ENCODE peak calls at places on chromosomes 5 and 9, in eight cellular contexts. R, N, W, M, S, Z, B and I are unnamed samples.

GRCh38 chr9:129182122-129182521 is 4.1 kb upstream of the IER5L start:
- DNase-seq in R (no peak), N (no peak), W (no peak), M (no peak), S (no peak), Z (no peak), B (no peak), I (no peak)

GRCh38 chr5:161751265-161751664 is 65.7 kb downstream of the GABRA6 start:
- DNase-seq in R (no peak), N (no peak), W (no peak), M (no peak), S (no peak), Z (peak), B (no peak), I (no peak)

GRCh38 chr5:133400831-133401351 is 211.4 kb downstream of the FSTL4 start:
- DNase-seq in R (no peak), N (no peak), W (no peak), M (no peak), S (no peak), Z (no peak), B (no peak), I (no peak)

GRCh38 chr9:115164511-115164974 is 46.6 kb upstream of the TNC start:
- DNase-seq in R (peak), N (peak), W (no peak), M (peak), S (no peak), Z (no peak), B (no peak), I (no peak)

GRCh38 chr9:88219601-88220000 is 81.3 kb upstream of the SPATA31C2 start:
- DNase-seq in R (no peak), N (no peak), W (no peak), M (no peak), S (no peak), Z (no peak), B (no peak), I (no peak)

GRCh38 chr9:26723486-26723885 is 169.1 kb downstream of the CAAP1 start:
- DNase-seq in R (peak), N (peak), W (no peak), M (peak), S (no peak), Z (peak), B (no peak), I (no peak)

GRCh38 chr9:121736964-121737462 is 85.6 kb downstream of the DAB2IP start:
- DNase-seq in R (peak), N (no peak), W (peak), M (no peak), S (no peak), Z (no peak), B (no peak), I (no peak)

GRCh38 chr9:21856301-21857094 is 54.1 kb downstream of the MTAP start:
- DNase-seq in R (no peak), N (no peak), W (no peak), M (no peak), S (no peak), Z (no peak), B (no peak), I (no peak)

GRCh38 chr9:36946653-36947052 is 87.4 kb downstream of the PAX5 start:
- DNase-seq in R (no peak), N (no peak), W (no peak), M (no peak), S (no peak), Z (no peak), B (no peak), I (no peak)

GRCh38 chr9:14018061-14018460 is 295.9 kb downstream of the NFIB start:
- DNase-seq in R (no peak), N (no peak), W (no peak), M (no peak), S (no peak), Z (no peak), B (no peak), I (no peak)

GRCh38 chr9:121313458-121314152 is 45.6 kb downstream of the GSN start:
- DNase-seq in R (no peak), N (no peak), W (peak), M (no peak), S (no peak), Z (no peak), B (no peak), I (no peak)

GRCh38 chr9:127520941-127521918 is 69.9 kb downstream of the LRSAM1 start:
- DNase-seq in R (peak), N (peak), W (no peak), M (no peak), S (no peak), Z (no peak), B (no peak), I (no peak)

GRCh38 chr5:72126796-72127195 is 19.5 kb downstream of the MAP1B start:
- DNase-seq in R (no peak), N (no peak), W (no peak), M (peak), S (no peak), Z (no peak), B (no peak), I (no peak)

GRCh38 chr9:2420488-2421056 is 201.0 kb upstream of the VLDLR start:
- DNase-seq in R (no peak), N (no peak), W (no peak), M (peak), S (no peak), Z (no peak), B (no peak), I (no peak)

GRCh38 chr9:77015291-77016048 is 4.0 kb upstream of the FOXB2 start:
- DNase-seq in R (no peak), N (no peak), W (no peak), M (peak), S (no peak), Z (no peak), B (no peak), I (no peak)

GRCh38 chr9:92759990-92760893 is 4.4 kb downstream of the BICD2 start:
- DNase-seq in R (peak), N (no peak), W (peak), M (no peak), S (no peak), Z (no peak), B (no peak), I (no peak)

GRCh38 chr5:121853853-121854252 is 2.2 kb downstream of the FTMT start:
- DNase-seq in R (no peak), N (no peak), W (no peak), M (no peak), S (no peak), Z (no peak), B (no peak), I (no peak)

GRCh38 chr5:130471-131175 is 38.7 kb downstream of the PLEKHG4B start:
- DNase-seq in R (no peak), N (no peak), W (no peak), M (no peak), S (no peak), Z (no peak), B (no peak), I (peak)